ENCODE peak calls at places on chromosomes 6 and 20, in four cellular contexts. W is mesendoderm, M is ovary, C is brain microvascular endothelial cell. D is an unnamed sample.

GRCh38 chr20:1900321-1900791 is 5.1 kb downstream of the SIRPA start:
- DNase-seq in W (peak; percentile 98), M (peak; percentile 51), C (peak; percentile 68), D (peak; percentile 17)

GRCh38 chr20:61369731-61370520 is 117.9 kb downstream of the CDH4 start:
- DNase-seq in W (no peak), M (no peak), C (no peak), D (no peak)

GRCh38 chr6:327538-328183 is 35.4 kb downstream of the DUSP22 start:
- DNase-seq in W (no peak), M (no peak), C (no peak), D (no peak)

GRCh38 chr6:141326426-141326825 is 806.3 kb upstream of the GJE1 start:
- DNase-seq in W (peak; percentile 84), M (no peak), C (peak; percentile 100), D (peak; percentile 31)

GRCh38 chr20:35604444-35604750 is 11.2 kb upstream of the SPAG4 start:
- DNase-seq in W (peak; percentile 74), M (no peak), C (no peak), D (peak; percentile 49)

GRCh38 chr6:3838992-3839867 is 9.9 kb upstream of the FAM50B start:
- DNase-seq in W (no peak), M (no peak), C (no peak), D (no peak)

GRCh38 chr6:56091159-56091869 is 156.1 kb downstream of the COL21A1 start:
- DNase-seq in W (no peak), M (no peak), C (peak; percentile 61), D (peak; percentile 81)

GRCh38 chr20:36094497-36094896 is 60.0 kb upstream of the EPB41L1 start:
- DNase-seq in W (peak; percentile 56), M (no peak), C (no peak), D (peak; percentile 58)

GRCh38 chr6:128259735-128260685 is 260.4 kb downstream of the PTPRK start:
- DNase-seq in W (no peak), M (no peak), C (no peak), D (no peak)

GRCh38 chr6:142883011-142883410 is 62.0 kb downstream of the HIVEP2 start:
- DNase-seq in W (peak; percentile 77), M (no peak), C (no peak), D (no peak)
- H3K27ac ChIP-seq in W (no peak overlapping the region), M (no peak overlapping the region), C (peak overlapping the region; percentile 92), D (no peak overlapping the region)

DNA sequence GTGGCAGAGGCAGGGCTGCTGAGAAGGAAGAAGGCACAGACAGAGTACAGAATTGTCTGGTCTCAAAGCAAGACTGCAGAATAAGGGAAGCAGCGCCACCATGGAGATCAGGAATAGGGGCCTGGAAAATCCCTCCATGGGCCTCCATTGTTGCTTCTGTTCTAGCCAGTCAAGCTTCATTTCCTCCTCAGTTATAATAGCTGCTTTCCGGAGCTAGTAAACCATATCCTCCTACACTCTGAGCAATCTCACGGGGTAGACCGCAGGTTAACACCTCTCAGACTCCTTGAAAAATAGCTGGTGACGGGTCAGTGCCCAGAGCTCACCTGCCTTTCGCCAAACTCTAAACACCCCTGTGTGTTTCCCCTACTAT is 570 bp upstream of the HLA-DMB start:
- DNase-seq in W (no peak), M (no peak), C (no peak), D (no peak)
- H3K27ac ChIP-seq in W (no peak overlapping the region), M (no peak overlapping the region), C (no peak overlapping the region), D (no peak overlapping the region)

DNA sequence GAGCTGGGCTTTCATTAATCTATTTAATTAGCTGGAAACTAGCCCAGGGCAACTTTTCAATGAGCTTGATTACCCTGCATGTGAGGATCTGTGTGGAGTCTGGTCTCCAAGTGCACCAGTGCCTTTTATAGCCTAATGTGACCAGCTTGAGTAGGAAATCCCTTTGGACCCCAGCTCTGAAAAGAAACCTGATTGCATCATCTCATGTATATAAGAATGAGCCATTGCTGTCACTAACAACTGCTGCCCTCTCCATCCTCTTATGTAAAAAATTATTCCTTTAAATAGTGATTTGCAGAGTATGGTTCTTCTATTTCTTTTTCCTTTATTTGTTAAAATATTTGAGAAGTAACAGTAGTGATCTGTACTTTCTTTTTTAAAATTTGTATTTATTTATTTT is 72.6 kb downstream of the CD109 start:
- DNase-seq in W (no peak), M (no peak), C (no peak), D (no peak)
- H3K27ac ChIP-seq in W (no peak overlapping the region), M (no peak overlapping the region), C (no peak overlapping the region), D (no peak overlapping the region)

DNA sequence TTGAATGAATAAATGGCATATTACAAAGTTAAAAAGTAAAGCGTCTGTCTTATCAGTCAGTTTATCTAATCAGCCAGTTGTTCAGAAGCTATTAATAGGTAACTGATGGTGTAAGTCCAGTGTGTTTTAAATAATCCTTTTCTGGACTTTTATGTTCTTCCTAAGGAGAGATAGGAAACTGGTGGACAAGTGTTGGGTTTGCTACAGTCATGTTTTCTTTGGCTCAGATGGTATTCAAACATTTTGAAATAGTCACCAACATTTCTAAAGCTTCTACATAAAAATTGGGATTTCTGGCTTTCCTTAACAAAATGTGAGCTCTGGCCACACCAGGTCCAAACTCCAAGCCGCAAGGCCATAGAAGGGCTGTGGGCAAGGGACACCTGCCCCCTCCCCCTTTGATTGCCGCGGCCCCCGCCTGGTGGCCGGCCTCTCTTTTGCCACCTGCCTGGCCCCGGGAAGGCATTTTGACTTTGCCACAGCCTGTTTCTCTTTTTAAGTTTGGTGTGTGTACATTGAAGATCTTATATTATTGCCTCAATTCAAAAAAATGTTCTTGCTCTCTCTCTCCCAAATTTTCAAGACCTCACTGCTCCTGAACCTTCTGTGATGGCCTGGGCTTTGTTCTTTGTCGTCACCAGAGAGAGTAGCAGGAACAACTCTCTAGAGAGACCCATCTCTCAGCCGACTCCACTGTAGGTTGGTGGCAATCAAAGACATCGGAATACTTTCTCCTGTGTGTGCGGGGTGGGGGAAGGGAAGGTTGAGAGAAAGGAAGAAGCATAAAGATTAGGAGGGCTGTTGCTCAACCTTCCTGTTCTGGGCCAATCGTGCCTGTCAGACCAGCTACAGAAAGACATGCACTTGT is 84.0 kb upstream of the ZNF217 start:
- DNase-seq in W (peak; percentile 73), M (no peak), C (no peak), D (no peak)
- H3K27ac ChIP-seq in W (no peak overlapping the region), M (no peak overlapping the region), C (no peak overlapping the region), D (no peak overlapping the region)

GRCh38 chr6:109322825-109323580 is 59.3 kb downstream of the CD164 start:
- DNase-seq in W (no peak), M (no peak), C (no peak), D (no peak)
- H3K27ac ChIP-seq in W (no peak overlapping the region), M (no peak overlapping the region), C (no peak overlapping the region), D (no peak overlapping the region)

GRCh38 chr6:132513821-132514545 is 1.1 kb upstream of the STX7 start:
- DNase-seq in W (no peak), M (no peak), C (no peak), D (no peak)

GRCh38 chr6:132512638-132513632 is at the start of gene STX7:
- DNase-seq in W (peak; percentile 91), M (peak; percentile 91), C (peak; percentile 85), D (peak; percentile 87)

GRCh38 chr6:132511836-132512230 is 1.1 kb downstream of the STX7 start:
- DNase-seq in W (no peak), M (no peak), C (no peak), D (no peak)

GRCh38 chr6:132512342-132512637 is 626 bp downstream of the STX7 start:
- DNase-seq in W (no peak), M (no peak), C (no peak), D (no peak)

DNA sequence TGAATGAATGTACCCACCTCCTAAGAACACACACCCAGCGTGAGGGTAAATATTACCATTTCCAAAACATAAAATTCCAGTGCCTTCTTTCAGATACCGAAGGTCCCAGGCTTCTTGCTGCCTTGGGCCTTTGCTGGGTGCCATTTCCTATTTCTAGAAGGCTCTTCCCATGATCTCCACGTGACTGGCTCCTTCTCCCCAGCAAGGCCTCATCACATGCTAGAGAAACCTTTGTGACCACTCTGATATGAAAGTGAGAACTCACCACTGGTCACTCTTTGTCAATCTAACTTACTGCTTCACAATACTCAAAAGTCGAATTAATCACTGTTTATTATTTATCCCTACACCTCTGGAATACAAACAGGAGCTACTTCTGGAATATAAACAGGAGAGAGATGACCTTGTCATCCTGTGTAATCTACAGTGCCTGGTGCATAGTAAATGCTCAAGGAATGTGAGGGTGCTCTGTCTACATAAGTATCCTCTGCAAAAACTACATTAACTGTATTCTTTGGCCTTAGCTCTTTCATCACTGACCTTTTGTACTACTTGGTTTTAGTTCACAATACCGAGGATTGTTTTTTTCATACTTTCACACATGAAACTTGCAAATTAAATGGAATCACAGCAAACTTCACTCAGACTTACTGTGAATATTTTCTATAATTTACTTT is 1.6 kb downstream of the STX7 start:
- DNase-seq in W (no peak), M (no peak), C (no peak), D (no peak)
- H3K27ac ChIP-seq in W (no peak overlapping the region), M (no peak overlapping the region), C (no peak overlapping the region), D (no peak overlapping the region)

DNA sequence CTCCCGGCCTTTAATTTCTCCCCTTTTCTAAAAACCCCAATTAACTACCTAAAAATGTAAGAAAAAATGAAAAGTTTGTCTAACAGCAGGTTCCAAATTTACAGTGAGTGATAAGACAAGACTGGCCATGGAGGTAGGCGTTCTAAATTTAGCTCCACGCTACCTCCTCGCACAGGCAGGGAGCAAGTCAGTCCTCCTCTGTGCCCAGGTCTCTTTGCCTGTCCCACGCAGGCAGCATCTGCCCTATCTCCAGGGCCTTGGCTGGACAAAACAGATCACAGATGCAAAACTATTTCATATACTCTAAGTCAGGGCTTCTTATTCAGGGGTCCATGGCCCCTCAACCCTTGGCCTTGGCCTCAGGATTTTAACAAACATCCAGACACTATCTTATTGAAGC is 98.0 kb upstream of the JARID2 start:
- DNase-seq in W (no peak), M (no peak), C (no peak), D (no peak)
- H3K27ac ChIP-seq in W (no peak overlapping the region), M (no peak overlapping the region), C (no peak overlapping the region), D (peak overlapping the region; percentile 31)

GRCh38 chr6:12000174-12000573 is 11.9 kb upstream of the HIVEP1 start:
- DNase-seq in W (no peak), M (no peak), C (no peak), D (no peak)

GRCh38 chr6:11999245-11999644 is 12.9 kb upstream of the HIVEP1 start:
- DNase-seq in W (no peak), M (no peak), C (peak; percentile 35), D (no peak)

GRCh38 chr6:11996751-11997150 is 15.4 kb upstream of the HIVEP1 start:
- DNase-seq in W (no peak), M (no peak), C (no peak), D (no peak)

GRCh38 chr6:12001706-12002070 is 10.4 kb upstream of the HIVEP1 start:
- DNase-seq in W (no peak), M (no peak), C (no peak), D (no peak)

DNA sequence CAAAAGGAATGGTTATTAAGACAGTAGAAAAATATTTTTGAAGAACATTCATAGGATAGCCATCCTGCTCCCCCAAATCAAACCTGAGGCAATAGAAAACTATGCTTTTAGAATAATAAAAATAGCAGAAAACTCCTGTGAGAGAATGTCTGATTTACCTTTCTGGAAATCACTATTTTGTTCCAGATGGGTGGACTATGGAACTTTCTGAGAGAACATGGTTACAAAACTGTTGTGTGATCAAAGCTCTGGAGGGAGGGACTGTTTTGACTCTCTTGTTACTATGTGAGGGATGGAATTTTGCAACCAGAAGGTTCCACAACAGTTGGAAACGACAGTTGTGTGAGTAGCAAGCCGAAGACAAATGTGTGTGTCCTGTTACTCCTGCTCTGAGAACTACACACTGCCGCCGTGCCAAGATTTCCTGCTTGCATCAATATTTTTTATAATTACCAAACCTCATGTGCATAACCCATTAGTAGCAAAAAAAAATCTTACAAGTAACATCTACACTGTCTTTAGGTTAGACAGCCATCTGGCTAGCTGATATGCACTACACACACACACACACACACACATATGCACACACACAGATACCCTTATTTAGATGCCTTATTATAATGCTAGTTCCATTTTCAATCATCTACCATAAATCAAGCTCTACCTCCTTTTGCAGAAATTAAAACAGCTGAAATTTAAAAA is 11.0 kb upstream of the HIVEP1 start:
- DNase-seq in W (no peak), M (no peak), C (no peak), D (no peak)
- H3K27ac ChIP-seq in W (no peak overlapping the region), M (no peak overlapping the region), C (no peak overlapping the region), D (no peak overlapping the region)